ENCODE peak calls at places on chromosome 3, in nine cellular contexts. I, E, B, T, J, R, H, G and X are unnamed samples.

GRCh38 chr3:107198522-107199271 is 178.5 kb upstream of the CCDC54 start:
- DNase-seq in G (no peak), H (no peak), R (no peak), B (no peak), E (no peak), J (no peak), T (no peak), I (no peak), X (no peak)

GRCh38 chr3:6994081-6994668 is 133.3 kb downstream of the GRM7 start:
- DNase-seq in I (no peak), G (no peak), R (no peak), B (peak; percentile 20), E (peak; percentile 3), H (no peak), J (no peak), T (no peak), X (no peak)

GRCh38 chr3:159620873-159621272 is 367.8 kb upstream of the IL12A start:
- DNase-seq in I (no peak), B (no peak), R (no peak), H (no peak), G (peak; percentile 77), E (peak; percentile 58), J (no peak), T (no peak), X (no peak)

GRCh38 chr3:188106898-188107684 is 46.9 kb upstream of the LPP start:
- DNase-seq in H (no peak), B (no peak), J (no peak), E (no peak), G (no peak), R (no peak), T (no peak), I (peak; percentile 70), X (no peak)

GRCh38 chr3:135559802-135560201 is 405.7 kb upstream of the PPP2R3A start:
- DNase-seq in R (no peak), H (no peak), J (no peak), E (no peak), T (no peak), G (no peak), B (no peak), I (no peak), X (no peak)

GRCh38 chr3:43867673-43868072 is 176.9 kb downstream of the ABHD5 start:
- DNase-seq in B (no peak), E (peak; percentile 42), G (peak; percentile 23), J (no peak), T (no peak), H (no peak), I (peak; percentile 33), R (no peak), X (no peak)

GRCh38 chr3:137511655-137512054 is 252.5 kb upstream of the SOX14 start:
- DNase-seq in G (no peak), I (no peak), T (no peak), R (no peak), H (no peak), E (no peak), J (no peak), B (no peak), X (no peak)

GRCh38 chr3:37290551-37290950 is 116.2 kb upstream of the LRRFIP2 start:
- DNase-seq in B (no peak), R (no peak), H (no peak), T (no peak), E (no peak), I (no peak), J (no peak), G (peak; percentile 50), X (no peak)

GRCh38 chr3:42661593-42662022 is 8.1 kb downstream of the ZBTB47 start:
- DNase-seq in G (no peak), I (no peak), R (no peak), H (no peak), B (no peak), J (no peak), T (no peak), E (no peak), X (no peak)

GRCh38 chr3:30448946-30449686 is 157.3 kb upstream of the TGFBR2 start:
- DNase-seq in I (no peak), R (no peak), E (no peak), B (no peak), T (no peak), G (no peak), J (no peak), H (no peak), X (no peak)

GRCh38 chr3:10470666-10471336 is 34.6 kb downstream of the ATP2B2 start:
- DNase-seq in I (peak; percentile 72), H (no peak), B (peak; percentile 54), T (no peak), J (no peak), R (no peak), G (no peak), E (no peak), X (no peak)

GRCh38 chr3:29064085-29064484 is 216.8 kb upstream of the RBMS3 start:
- DNase-seq in R (no peak), J (no peak), G (peak; percentile 71), B (no peak), H (no peak), T (no peak), I (no peak), E (no peak), X (no peak)

GRCh38 chr3:124395584-124396340 is 334.5 kb upstream of the UMPS start:
- DNase-seq in B (no peak), T (no peak), E (no peak), G (no peak), I (no peak), J (no peak), H (no peak), R (no peak), X (no peak)

GRCh38 chr3:152377184-152377570 is 108.4 kb downstream of the MBNL1 start:
- DNase-seq in G (no peak), E (no peak), J (no peak), H (no peak), T (no peak), R (no peak), B (no peak), I (no peak), X (no peak)

GRCh38 chr3:38397320-38397719 is 50.7 kb downstream of the XYLB start:
- DNase-seq in B (peak; percentile 90), E (no peak), H (no peak), T (peak; percentile 28), R (no peak), G (no peak), I (peak; percentile 89), J (peak; percentile 13), X (peak; percentile 44)

GRCh38 chr3:73656241-73656890 is 31.6 kb upstream of the PDZRN3 start:
- DNase-seq in B (no peak), H (no peak), T (no peak), J (no peak), E (no peak), G (peak; percentile 73), R (no peak), I (no peak), X (no peak)

GRCh38 chr3:72489916-72490315 is 358.3 kb downstream of the SHQ1 start:
- DNase-seq in T (no peak), I (no peak), E (no peak), H (no peak), R (no peak), G (no peak), J (no peak), B (no peak), X (no peak)

GRCh38 chr3:30689202-30689641 is 82.8 kb downstream of the TGFBR2 start:
- DNase-seq in T (no peak), I (no peak), H (no peak), J (no peak), B (no peak), E (peak; percentile 42), G (peak; percentile 70), R (no peak), X (no peak)

DNA sequence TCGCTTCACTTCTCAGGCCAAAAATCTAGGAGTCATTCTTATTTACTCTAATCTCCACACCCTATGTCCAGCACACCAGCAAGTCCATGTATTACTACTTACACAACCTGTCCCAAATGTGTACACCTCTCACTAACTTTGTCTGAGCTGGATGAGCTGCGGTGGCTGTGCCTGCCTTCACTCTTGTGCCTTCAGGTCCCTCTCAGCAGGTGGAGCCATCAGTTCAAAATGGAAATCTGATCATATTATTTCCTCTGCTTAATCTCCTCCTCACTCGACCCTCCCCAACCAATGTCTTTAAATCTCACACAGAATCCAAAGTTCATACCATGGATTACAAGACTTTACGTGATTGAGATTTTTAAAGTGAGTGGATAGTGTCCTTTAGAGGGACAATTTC is 82.8 kb downstream of the SSR3 start:
- DNase-seq in I (no peak), T (no peak), J (no peak), H (no peak), E (no peak), B (no peak), G (no peak), R (no peak), X (peak; percentile 13)
- TF ChIP-seq CTCF in I (no peak), T (no peak), J (no peak), H (peak; percentile 47), E (no peak), B (no peak), G (no peak), R (no peak), X (peak; percentile 14)

DNA sequence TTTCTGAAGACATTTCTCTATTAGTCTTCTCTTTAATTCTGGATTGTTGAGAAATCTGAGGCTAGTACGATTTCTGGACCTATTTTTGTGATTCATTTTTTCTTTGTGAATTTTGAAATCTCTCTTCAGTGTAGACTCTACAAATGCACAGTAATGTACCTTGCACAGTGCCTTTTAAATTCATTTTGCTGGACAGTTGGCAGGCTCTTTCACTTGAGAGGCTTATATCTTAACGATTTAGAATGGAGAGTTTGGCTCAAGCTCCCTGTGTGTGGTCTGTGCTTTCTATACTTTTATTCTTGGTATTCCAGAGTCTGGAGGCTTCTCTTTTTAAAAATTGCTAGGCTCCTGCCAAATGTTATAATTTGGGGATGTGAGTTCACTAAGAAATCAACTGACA is 8.8 kb downstream of the CRYBG3 start:
- DNase-seq in G (no peak), H (no peak), T (no peak), E (no peak), I (no peak), J (no peak), B (peak; percentile 14), R (no peak), X (no peak)
- TF ChIP-seq CTCF in G (no peak), H (no peak), T (no peak), E (no peak), I (no peak), J (no peak), B (no peak), R (no peak), X (no peak)

DNA sequence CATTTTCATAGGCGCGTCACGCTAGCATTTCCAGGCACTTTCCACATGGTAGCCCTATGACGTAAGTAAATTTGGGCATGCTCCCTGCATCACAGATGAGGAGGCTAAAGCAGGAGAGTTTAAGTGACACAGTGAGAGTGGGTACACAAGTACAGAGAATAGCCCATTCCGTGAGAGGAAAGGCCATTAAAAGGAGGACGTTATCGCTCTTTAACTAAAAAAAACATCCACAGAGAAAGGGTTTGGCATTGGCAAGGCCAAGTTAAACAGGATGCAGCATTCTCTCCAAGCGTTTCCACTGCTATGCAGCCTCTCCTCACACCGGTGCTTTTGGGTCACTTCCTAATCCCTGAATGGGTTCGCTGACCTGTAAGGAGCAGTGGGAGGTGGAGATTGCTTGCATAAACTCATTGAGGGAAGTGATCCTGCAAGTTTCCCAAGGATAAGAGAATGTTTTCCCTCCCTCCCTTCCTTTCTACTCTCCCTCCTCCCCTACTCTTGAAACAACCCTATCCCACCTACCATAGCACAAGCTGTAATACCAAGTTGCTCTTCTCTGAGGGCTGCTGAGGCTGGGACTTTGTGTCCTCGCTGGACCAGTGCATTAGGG is 147.7 kb downstream of the VGLL4 start:
- DNase-seq in J (no peak), G (no peak), T (no peak), R (no peak), H (no peak), B (no peak), E (no peak), I (peak; percentile 85), X (no peak)
- TF ChIP-seq CTCF in J (no peak), G (no peak), T (no peak), R (no peak), H (no peak), B (no peak), E (no peak), I (no peak), X (no peak)

GRCh38 chr3:25863560-25863959 is 73.7 kb downstream of the OXSM start:
- DNase-seq in G (no peak), T (no peak), I (no peak), B (no peak), E (no peak), R (no peak), J (no peak), H (no peak), X (no peak)
- TF ChIP-seq CTCF in G (peak; percentile 25), T (no peak), I (peak; percentile 72), B (peak; percentile 5), E (no peak), R (peak; percentile 35), J (no peak), H (peak; percentile 44), X (peak; percentile 5)